ENCODE peak calls at places on chromosomes 3 and 15, in four cellular contexts. D is Peyer's patch, U is HAP-1, Y is body of pancreas. K is an unnamed sample. For H3K9me3 and H3K4me1, the result is how much of the 10 kb centered on the place peaks cover.

GRCh38 chr3:143168518-143169192 is 49.1 kb downstream of the CHST2 start:
- DNase-seq in D (no peak), U (no peak), Y (no peak), K (no peak)

GRCh38 chr3:61634678-61635077 is 73.3 kb downstream of the PTPRG start:
- DNase-seq in D (no peak), U (no peak), Y (no peak), K (no peak)

GRCh38 chr3:185268194-185268809 is 14.5 kb upstream of the EHHADH start:
- DNase-seq in D (no peak), U (no peak), Y (no peak), K (no peak)

GRCh38 chr15:40435331-40436089 is 5.2 kb upstream of the BAHD1 start:
- DNase-seq in D (no peak), U (no peak), Y (no peak), K (peak)

GRCh38 chr3:50714953-50715352 is 40.2 kb downstream of the DOCK3 start:
- DNase-seq in D (no peak), U (peak), Y (no peak), K (no peak)

GRCh38 chr3:141009496-141009895 is 41.7 kb upstream of the SPSB4 start:
- DNase-seq in D (no peak), U (no peak), Y (no peak), K (no peak)

GRCh38 chr15:69074011-69074842 is 59.7 kb downstream of the NOX5 start:
- DNase-seq in D (peak), U (peak), Y (peak), K (peak)

GRCh38 chr3:191566469-191566868 is 105.5 kb downstream of the PYDC2 start:
- DNase-seq in D (no peak), U (no peak), Y (no peak), K (no peak)

GRCh38 chr3:15805756-15806266 is 8.0 kb upstream of the ANKRD28 start:
- DNase-seq in D (no peak), U (no peak), Y (no peak), K (no peak)

GRCh38 chr15:67146875-67147381 is 81.5 kb downstream of the SMAD3 start:
- DNase-seq in D (peak), U (peak), Y (no peak), K (peak)

GRCh38 chr3:11379238-11379823 is 107.1 kb downstream of the ATG7 start:
- DNase-seq in D (no peak), U (peak), Y (no peak), K (no peak)

GRCh38 chr15:52080993-52081392 is 31.6 kb downstream of the BCL2L10 start:
- DNase-seq in D (no peak), U (no peak), Y (no peak), K (no peak)

GRCh38 chr3:41575754-41576153 is 376.4 kb downstream of the CTNNB1 start:
- DNase-seq in D (no peak), U (no peak), Y (no peak), K (no peak)

GRCh38 chr3:125587039-125587664 is 8.1 kb downstream of the OSBPL11 start:
- DNase-seq in D (no peak), U (no peak), Y (no peak), K (no peak)

GRCh38 chr3:81908596-81908995 is 147.2 kb upstream of the GBE1 start:
- DNase-seq in D (no peak), U (no peak), Y (no peak), K (no peak)

GRCh38 chr3:50635066-50635465 is 18.1 kb downstream of the MAPKAPK3 start:
- DNase-seq in D (no peak), U (no peak), Y (no peak), K (no peak)

GRCh38 chr3:40602778-40603385 is 78.1 kb downstream of the ZNF621 start:
- DNase-seq in D (no peak), U (no peak), Y (no peak), K (no peak)

GRCh38 chr15:85407421-85408269 is 27.2 kb downstream of the AKAP13 start:
- DNase-seq in D (no peak), U (no peak), Y (peak), K (peak)

GRCh38 chr3:84965141-84965540 is 6.4 kb downstream of the CADM2 start:
- DNase-seq in D (no peak), U (peak), Y (no peak), K (no peak)

GRCh38 chr3:151774910-151775309 is 39.0 kb upstream of the AADAC start:
- DNase-seq in D (no peak), U (no peak), Y (no peak), K (no peak)

GRCh38 chr15:48865387-48866079 is 12.4 kb upstream of the EID1 start:
- DNase-seq in D (no peak), U (no peak), Y (no peak), K (no peak)

GRCh38 chr3:42829628-42830436 is 20.6 kb downstream of the ACKR2 start:
- DNase-seq in D (peak), U (no peak), Y (no peak), K (no peak)

GRCh38 chr15:39281094-39281493 is 299.8 kb upstream of the THBS1 start:
- DNase-seq in D (no peak), U (no peak), Y (no peak), K (no peak)

GRCh38 chr3:158107508-158108095 is 1.4 kb upstream of the SHOX2 start:
- DNase-seq in D (no peak), U (no peak), Y (no peak), K (no peak)

GRCh38 chr3:195421410-195421809 is 21.4 kb downstream of the ACAP2 start:
- DNase-seq in D (no peak), U (no peak), Y (no peak), K (no peak)

GRCh38 chr3:8110966-8111798 is 390.4 kb upstream of the LMCD1 start:
- DNase-seq in D (peak), U (peak), Y (peak), K (no peak)

GRCh38 chr3:30691944-30692343 is 85.5 kb downstream of the TGFBR2 start:
- DNase-seq in D (no peak), U (no peak), Y (no peak), K (no peak)

GRCh38 chr15:31203999-31204398 is 102.5 kb upstream of the TRPM1 start:
- DNase-seq in D (no peak), U (no peak), Y (no peak), K (no peak)

GRCh38 chr3:94184781-94185180 is 121.9 kb downstream of the NSUN3 start:
- DNase-seq in D (no peak), U (no peak), Y (no peak), K (no peak)

GRCh38 chr3:143436231-143436930 is 316.8 kb downstream of the CHST2 start:
- DNase-seq in D (no peak), U (no peak), Y (no peak), K (no peak)

DNA sequence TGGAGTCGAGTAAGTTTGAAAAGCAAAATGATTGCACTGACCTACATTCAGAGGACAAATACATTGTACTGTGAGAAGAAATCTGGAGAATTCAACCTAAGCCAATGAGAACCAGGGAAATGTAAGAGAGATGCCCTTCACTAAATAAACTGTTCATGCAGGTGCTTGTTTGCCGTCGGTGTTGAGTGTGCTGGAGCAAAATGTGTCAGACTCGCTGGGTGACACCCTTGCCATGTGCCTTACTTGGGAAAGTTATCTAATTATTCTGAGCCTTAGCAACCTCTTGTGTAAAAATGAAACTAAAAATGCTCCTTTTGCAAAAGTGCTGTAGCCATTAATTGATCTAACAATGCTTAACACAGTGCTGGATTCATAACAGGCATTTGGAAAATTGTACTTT is 140.4 kb downstream of the GABRB3 start:
- DNase-seq in D (no peak), U (no peak), Y (no peak), K (no peak)
- H3K9me3 ChIP-seq in D (under half), U (under half), Y (under half), K (under half)

GRCh38 chr15:63722144-63722543 is 111.6 kb downstream of the HERC1 start:
- DNase-seq in D (no peak), U (no peak), Y (no peak), K (no peak)
- H3K4me1 ChIP-seq in D (under half), U (under half), Y (under half), K (under half)

GRCh38 chr15:71271327-71271726 is 156.1 kb downstream of the THSD4 start:
- DNase-seq in D (no peak), U (no peak), Y (no peak), K (no peak)
- H3K9me3 ChIP-seq in D (under half), U (under half), Y (under half), K (under half)

GRCh38 chr3:4495294-4496110 is 2.4 kb downstream of the ITPR1 start:
- DNase-seq in D (no peak), U (no peak), Y (no peak), K (no peak)

GRCh38 chr3:4497884-4498283 is 4.7 kb downstream of the ITPR1 start:
- DNase-seq in D (no peak), U (no peak), Y (no peak), K (no peak)

GRCh38 chr3:4494807-4495200 is 1.7 kb downstream of the ITPR1 start:
- DNase-seq in D (no peak), U (no peak), Y (no peak), K (no peak)

GRCh38 chr3:4498446-4498845 is 5.3 kb downstream of the ITPR1 start:
- DNase-seq in D (no peak), U (no peak), Y (no peak), K (no peak)

GRCh38 chr3:4497005-4497692 is 4.0 kb downstream of the ITPR1 start:
- DNase-seq in D (no peak), U (no peak), Y (no peak), K (no peak)
- H3K4me1 ChIP-seq in D (under half), U (under half), Y (under half), K (under half)

DNA sequence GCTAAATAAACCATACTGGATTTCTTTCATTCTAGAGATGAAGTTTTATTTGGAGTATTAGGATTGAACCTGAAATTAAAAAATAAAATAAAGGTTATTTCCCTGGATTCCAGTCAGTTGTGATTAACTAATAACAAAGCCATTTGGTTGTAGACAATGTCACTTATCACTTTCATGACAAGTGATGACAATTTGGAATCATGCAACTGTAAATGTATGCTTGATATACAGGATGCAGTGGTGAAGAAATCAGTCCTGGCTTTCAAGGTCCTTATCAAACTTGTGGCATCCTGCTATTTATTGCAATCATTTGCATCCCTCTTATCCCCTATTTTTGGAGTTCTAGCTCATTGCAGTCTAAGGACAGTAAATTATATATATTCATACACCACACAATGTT is 425.2 kb downstream of the CHL1 start:
- DNase-seq in D (no peak), U (no peak), Y (no peak), K (no peak)
- H3K9me3 ChIP-seq in D (under half), U (under half), Y (under half), K (under half)

DNA sequence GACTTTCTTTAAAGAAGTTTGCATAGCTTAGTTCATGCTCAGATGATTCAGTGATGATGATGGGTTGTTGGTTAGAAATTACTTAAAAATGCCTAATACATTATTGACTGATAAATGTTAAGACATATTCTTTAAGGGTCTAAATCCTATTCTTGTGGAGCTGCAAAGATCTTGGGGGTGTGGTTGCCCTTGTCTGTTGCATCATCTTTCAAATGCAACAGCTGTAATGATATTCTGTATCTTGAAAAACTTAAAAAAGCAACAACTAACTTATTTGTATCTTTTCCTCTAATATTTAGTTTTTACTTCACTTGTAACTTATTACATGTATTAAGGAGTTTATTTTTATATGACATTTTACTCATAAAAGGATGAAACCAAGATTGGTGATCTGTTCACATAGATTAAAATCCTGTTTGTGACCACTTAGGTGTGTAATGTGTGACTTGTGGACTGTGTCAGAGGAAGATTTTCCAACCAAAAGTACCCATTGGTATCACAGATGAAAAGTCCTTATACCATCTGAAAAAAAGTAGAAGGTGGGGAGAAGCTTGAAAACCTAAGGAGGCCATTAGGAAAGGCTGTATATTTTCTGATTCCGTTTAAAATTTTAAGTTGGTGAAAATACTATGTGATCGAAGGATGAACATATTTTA is 142.8 kb downstream of the IGF1R start:
- DNase-seq in D (no peak), U (no peak), Y (no peak), K (no peak)
- H3K4me1 ChIP-seq in D (under half), U (under half), Y (half or more), K (under half)

DNA sequence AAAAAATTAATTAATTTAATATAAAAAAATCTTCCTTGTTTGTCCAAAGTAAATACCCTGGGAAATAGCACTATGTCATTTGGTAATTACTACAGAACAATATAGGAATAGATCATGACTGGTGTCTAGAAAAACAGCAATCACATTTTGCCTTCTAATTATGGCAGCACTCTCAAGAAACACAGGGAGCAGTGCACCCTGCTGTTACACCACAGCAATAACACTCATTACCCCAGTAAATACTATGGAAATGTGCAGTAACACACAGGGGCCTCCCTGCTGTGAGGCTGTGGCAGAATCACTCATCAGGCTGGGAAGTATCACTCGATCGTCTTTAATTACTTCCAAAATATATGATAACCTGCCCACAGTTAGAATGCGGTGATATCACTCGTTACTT is 646.0 kb downstream of the TUSC7 start:
- DNase-seq in D (peak), U (peak), Y (peak), K (no peak)
- H3K9me3 ChIP-seq in D (under half), U (under half), Y (under half), K (under half)

GRCh38 chr15:94723801-94724200 is 492.4 kb downstream of the MCTP2 start:
- DNase-seq in D (no peak), U (no peak), Y (no peak), K (no peak)

DNA sequence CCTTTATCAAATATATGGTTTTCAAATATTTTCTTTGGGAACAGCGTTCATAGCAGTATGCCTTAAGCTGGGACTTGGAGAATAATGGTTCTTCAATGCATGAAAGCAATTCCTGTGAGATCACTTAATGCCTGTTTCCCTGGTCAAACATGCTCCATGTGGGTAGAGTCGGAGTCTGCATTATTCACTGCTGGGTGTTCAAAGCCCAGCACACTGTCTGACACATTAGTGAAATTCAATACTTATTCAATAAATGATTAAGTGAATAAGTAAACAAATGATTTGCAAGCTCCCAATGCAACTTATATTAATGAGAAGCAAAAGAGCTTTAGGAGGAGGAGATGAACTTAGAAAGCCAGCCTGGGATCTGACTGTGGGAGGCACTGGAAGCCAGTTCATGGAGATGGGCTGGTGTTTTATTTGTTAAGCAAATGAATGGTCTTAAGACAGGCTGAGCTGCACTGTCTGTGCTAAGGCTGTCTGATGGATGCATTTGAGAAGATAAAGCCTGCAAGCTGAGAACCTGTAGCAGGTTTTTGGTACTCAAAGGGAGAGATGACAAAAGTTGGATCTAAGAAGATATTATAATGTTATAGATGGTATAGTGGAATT is 490.8 kb downstream of the MCTP2 start:
- DNase-seq in D (no peak), U (no peak), Y (no peak), K (no peak)
- H3K4me1 ChIP-seq in D (under half), U (under half), Y (under half), K (under half)

K was measured in RWPE2.